ENCODE peak calls at places on chromosomes 2 and 18, in four cellular contexts. V, K, A and X are unnamed samples.

GRCh38 chr2:218228366-218229092 is 11.5 kb downstream of the ARPC2 start:
- DNase-seq in V (peak; percentile 25), A (no peak), K (no peak), X (peak; percentile 55)

GRCh38 chr2:188089896-188090295 is 201.8 kb upstream of the GULP1 start:
- DNase-seq in A (no peak), V (peak; percentile 29), K (peak; percentile 21), X (peak; percentile 12)

GRCh38 chr2:99607454-99607853 is 117.6 kb upstream of the REV1 start:
- DNase-seq in V (no peak), A (peak; percentile 38), K (no peak), X (no peak)

GRCh38 chr18:13217466-13217961 is 1.0 kb upstream of the LDLRAD4 start:
- DNase-seq in K (peak; percentile 19), V (peak; percentile 3), A (peak; percentile 20), X (peak; percentile 16)

GRCh38 chr2:20484810-20485611 is 38.1 kb downstream of the RHOB start:
- DNase-seq in K (no peak), V (no peak), A (no peak), X (no peak)

GRCh38 chr2:222423632-222424280 is 587 bp upstream of the SGPP2 start:
- DNase-seq in A (no peak), V (no peak), K (no peak), X (no peak)

GRCh38 chr2:9288681-9289338 is 82.2 kb downstream of the ASAP2 start:
- DNase-seq in V (peak; percentile 44), K (no peak), A (no peak), X (peak; percentile 72)

GRCh38 chr2:30041884-30042283 is 104.9 kb upstream of the YPEL5 start:
- DNase-seq in V (no peak), A (no peak), K (no peak), X (no peak)

GRCh38 chr2:135473567-135473966 is 57.5 kb downstream of the ZRANB3 start:
- DNase-seq in K (peak; percentile 36), V (peak; percentile 8), A (no peak), X (peak; percentile 44)

GRCh38 chr18:3103576-3103975 is 90.6 kb upstream of the LPIN2 start:
- DNase-seq in V (no peak), K (no peak), A (no peak), X (peak; percentile 15)

GRCh38 chr2:221485500-221485870 is 86.6 kb downstream of the EPHA4 start:
- DNase-seq in V (no peak), A (no peak), K (no peak), X (no peak)